ENCODE peak calls at places on chromosomes 16 and 17, in five cellular contexts. N is A549, S is cardiac muscle cell, J is dorsolateral prefrontal cortex, X is fibroblast of the aortic adventitia. Y is an unnamed sample.

GRCh38 chr17:81493198-81494038 is 19.2 kb downstream of the ACTG1 start:
- DNase-seq in N (no peak), S (no peak), J (no peak), X (no peak), Y (no peak)

GRCh38 chr17:61366076-61366714 is 33.4 kb upstream of the TBX2 start:
- DNase-seq in N (no peak), S (peak), J (no peak), X (no peak), Y (no peak)

GRCh38 chr16:25093208-25094061 is 18.1 kb upstream of the LCMT1 start:
- DNase-seq in N (no peak), S (no peak), J (no peak), X (no peak), Y (no peak)

GRCh38 chr17:46108550-46109110 is 84.6 kb downstream of the KANSL1 start:
- DNase-seq in N (no peak), S (no peak), J (no peak), X (no peak), Y (peak)

GRCh38 chr17:74768069-74768762 is 7.9 kb downstream of the NAT9 start:
- DNase-seq in N (no peak), S (no peak), J (no peak), X (peak), Y (no peak)

GRCh38 chr17:17349724-17350106 is 46.5 kb downstream of the NT5M start:
- DNase-seq in N (no peak), S (no peak), J (no peak), X (no peak), Y (no peak)

GRCh38 chr16:80806957-80807356 is 2.6 kb upstream of the CDYL2 start:
- DNase-seq in N (peak), S (no peak), J (no peak), X (peak), Y (peak)

GRCh38 chr16:57988929-57989328 is 11.5 kb downstream of the ZNF319 start:
- DNase-seq in N (peak), S (no peak), J (no peak), X (peak), Y (no peak)

GRCh38 chr17:48860034-48860433 is 29.2 kb downstream of the CALCOCO2 start:
- DNase-seq in N (no peak), S (no peak), J (no peak), X (no peak), Y (no peak)

GRCh38 chr17:48856122-48856821 is 25.4 kb downstream of the CALCOCO2 start:
- DNase-seq in N (no peak), S (no peak), J (no peak), X (no peak), Y (no peak)

GRCh38 chr17:48852251-48852650 is 21.4 kb downstream of the CALCOCO2 start:
- DNase-seq in N (no peak), S (no peak), J (no peak), X (no peak), Y (no peak)

GRCh38 chr17:48850792-48851325 is 20.0 kb downstream of the CALCOCO2 start:
- DNase-seq in N (no peak), S (no peak), J (no peak), X (no peak), Y (no peak)

DNA sequence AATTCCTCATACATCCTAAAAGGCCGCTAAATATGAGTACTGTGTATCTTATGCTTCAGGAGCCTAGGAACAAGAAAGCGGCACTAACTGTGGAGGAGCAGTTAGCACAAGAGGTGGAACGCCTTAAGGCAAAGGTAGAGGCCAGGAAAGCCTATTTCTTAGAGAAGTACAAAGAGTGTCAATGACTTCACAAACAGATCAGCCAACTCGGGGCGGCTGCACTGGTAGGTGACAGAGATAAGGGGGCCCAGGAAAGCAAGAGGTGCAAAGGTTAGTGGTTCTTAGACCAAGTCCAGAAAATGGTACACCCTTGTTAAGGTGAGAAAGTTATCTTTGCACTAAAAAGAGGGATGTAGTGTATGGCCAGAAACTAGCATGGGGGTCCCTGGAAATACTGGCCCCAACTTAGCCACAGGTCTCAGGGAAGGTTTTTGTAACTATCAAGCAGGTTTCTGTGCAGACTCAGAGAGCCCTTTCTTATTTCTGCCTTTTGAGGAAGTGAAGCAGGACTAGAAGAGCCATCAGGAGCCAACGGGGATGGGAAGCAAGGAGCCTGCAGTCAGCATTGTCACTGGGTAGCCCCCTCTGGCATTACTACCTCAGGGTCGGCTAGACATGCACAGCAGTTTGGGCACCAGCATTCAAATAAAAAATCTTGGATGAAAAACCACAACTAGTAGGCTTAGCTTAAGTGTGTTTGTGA is 24.1 kb downstream of the CALCOCO2 start:
- DNase-seq in N (no peak), S (no peak), J (no peak), X (no peak), Y (no peak)
- TF ChIP-seq CTCF in N (no peak), S (no peak), J (no peak), X (no peak), Y (no peak)

DNA sequence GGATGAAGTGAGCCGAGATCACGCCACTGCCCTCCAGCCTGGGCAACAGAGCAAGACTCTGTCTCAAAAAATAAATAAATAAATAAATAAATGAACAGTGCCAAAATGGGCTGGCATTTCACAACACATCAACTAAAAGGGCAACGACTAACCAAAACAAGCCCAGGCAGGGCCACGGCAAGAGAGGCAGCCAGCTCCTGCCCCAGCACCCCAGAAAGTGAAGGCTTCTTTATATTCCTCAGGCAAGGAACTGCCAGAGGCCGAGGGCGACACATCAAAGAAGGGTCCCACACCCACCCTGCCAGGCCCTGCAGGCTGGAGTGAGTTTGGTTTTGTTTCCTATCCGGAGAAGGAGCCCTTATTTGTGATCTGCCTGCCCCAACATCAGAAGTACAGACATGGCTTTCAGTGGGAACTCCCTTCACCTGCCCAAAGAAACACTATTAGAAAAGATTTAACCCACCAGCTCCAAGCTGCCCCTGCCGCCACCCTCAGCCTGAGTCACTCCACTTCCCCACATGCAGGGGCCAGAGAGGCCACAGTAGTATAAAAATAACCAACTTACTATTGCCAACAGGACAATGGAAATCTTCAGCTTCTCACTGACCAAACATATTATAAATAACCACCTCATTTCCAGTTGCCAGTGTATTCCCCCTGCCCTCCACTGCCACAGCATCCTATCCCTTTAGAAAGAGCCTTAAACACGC is 8.0 kb downstream of the FBXO31 start:
- DNase-seq in N (no peak), S (no peak), J (no peak), X (peak), Y (no peak)
- H3K4me3 ChIP-seq in N (no peak), S (no peak), J (no peak), X (no peak), Y (no peak)

GRCh38 chr17:9842057-9842758 is 16.5 kb downstream of the GLP2R start:
- DNase-seq in N (peak), S (no peak), J (no peak), X (peak), Y (peak)

GRCh38 chr17:9844153-9844552 is 18.4 kb downstream of the GLP2R start:
- DNase-seq in N (no peak), S (no peak), J (no peak), X (no peak), Y (no peak)

GRCh38 chr17:9843152-9844010 is 17.7 kb downstream of the GLP2R start:
- DNase-seq in N (peak), S (no peak), J (no peak), X (no peak), Y (peak)

GRCh38 chr17:9837551-9838471 is 12.1 kb downstream of the GLP2R start:
- DNase-seq in N (peak), S (no peak), J (no peak), X (peak), Y (peak)

GRCh38 chr17:9839433-9839832 is 13.7 kb downstream of the GLP2R start:
- DNase-seq in N (peak), S (no peak), J (no peak), X (no peak), Y (peak)
- TF ChIP-seq CTCF in N (peak), S (peak), J (no peak), X (no peak), Y (peak)

GRCh38 chr16:48676836-48677235 is 66.9 kb upstream of the N4BP1 start:
- DNase-seq in N (no peak), S (no peak), J (no peak), X (peak), Y (peak)

GRCh38 chr16:48682971-48683370 is 73.0 kb upstream of the N4BP1 start:
- DNase-seq in N (no peak), S (no peak), J (no peak), X (no peak), Y (no peak)

GRCh38 chr16:48684148-48684547 is 74.2 kb upstream of the N4BP1 start:
- DNase-seq in N (no peak), S (no peak), J (no peak), X (no peak), Y (no peak)

DNA sequence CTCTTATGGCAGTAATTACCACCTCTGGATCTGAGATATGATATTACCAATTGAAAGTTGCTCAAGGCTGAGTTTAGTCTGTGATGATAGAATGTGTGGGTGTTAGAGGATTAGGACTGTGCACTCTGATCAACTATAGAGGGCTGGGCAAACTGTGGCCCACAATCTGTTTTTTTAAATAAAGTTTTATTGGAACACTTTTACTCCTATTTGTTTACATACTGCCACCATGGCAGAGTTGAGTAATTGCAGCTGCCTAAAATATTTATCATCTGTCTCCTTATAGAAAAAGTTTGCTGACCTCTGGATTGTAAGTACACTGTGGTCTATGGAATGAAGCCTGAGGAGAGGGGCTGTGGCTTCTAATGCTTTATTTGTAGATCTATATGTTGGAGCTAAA is 71.5 kb upstream of the N4BP1 start:
- DNase-seq in N (no peak), S (no peak), J (no peak), X (no peak), Y (no peak)
- H3K4me3 ChIP-seq in N (no peak), S (no peak), J (no peak), X (no peak), Y (no peak)

DNA sequence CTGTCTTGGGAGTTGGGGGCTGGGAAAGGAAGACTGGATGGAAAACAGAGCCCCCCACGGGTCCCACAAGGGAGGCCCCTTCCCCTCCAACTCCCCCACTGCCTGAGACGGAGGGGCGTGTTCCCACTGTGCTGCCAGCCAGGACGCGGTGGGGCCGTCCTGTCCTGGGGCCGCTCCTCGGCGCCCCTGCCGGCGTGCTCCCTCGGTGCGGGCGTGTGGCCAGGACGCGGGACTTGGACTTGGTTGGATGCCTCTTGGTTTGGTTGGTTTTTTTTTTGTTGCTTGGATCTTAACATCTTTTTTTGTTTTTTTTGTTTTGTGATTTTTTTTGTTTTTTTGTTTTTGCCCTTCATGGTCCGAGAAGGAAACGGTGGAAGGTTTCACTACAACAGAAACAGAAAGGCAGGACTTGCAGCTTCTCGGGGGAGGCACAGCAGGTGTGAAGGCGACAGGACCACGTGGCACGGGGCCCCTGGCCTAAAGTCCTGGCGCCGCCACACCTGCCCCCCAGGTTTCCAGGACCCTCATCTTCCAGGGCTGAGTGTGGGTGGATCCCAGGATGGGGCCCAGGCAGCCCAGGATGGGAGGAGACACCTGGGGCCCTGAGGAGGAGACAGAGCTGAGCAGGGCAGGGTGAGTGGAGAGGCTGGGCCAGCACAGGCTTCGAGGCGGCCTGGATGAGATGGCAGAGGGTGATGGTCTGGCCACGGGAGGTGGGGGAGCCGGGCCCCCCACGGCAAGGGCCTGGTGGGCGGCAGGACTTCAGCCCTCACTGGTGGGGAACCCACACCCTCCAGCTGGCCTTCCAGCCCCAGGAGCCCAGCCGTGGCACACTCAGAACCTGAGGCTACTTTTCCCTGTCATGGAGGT is 16.1 kb downstream of the ENGASE start:
- DNase-seq in N (no peak), S (no peak), J (no peak), X (peak), Y (peak)
- TF ChIP-seq CTCF in N (no peak), S (peak), J (no peak), X (peak), Y (peak)